ENCODE peak calls at places on chromosomes 4 and X, in seven cellular contexts. R is AG09309; F is NCI-H187; M is mucosa of descending colon; N is NCI-H2029; P is NCI-H1436; Y is Jurkat, Clone E6-1. J is an unnamed sample.

GRCh38 chr4:81454498-81454897 is 17.2 kb downstream of the RASGEF1B start:
- DNase-seq in R (no peak), F (no peak), M (no peak), N (no peak), P (no peak), Y (no peak), J (no peak)

GRCh38 chr4:127631420-127631819 is 1.3 kb upstream of the INTU start:
- DNase-seq in R (no peak), F (no peak), M (no peak), N (no peak), P (no peak), Y (no peak), J (no peak)

GRCh38 chrX:153928846-153929245 is 2.8 kb upstream of the ARHGAP4 start:
- DNase-seq in R (no peak), F (no peak), M (peak; percentile 51), N (no peak), P (no peak), Y (no peak), J (no peak)

GRCh38 chr4:7024336-7024890 is 18.8 kb upstream of the TADA2B start:
- DNase-seq in R (no peak), F (no peak), M (no peak), N (no peak), P (no peak), Y (no peak), J (no peak)

GRCh38 chr4:40573593-40574311 is 55.9 kb downstream of the RBM47 start:
- DNase-seq in R (no peak), F (no peak), M (no peak), N (no peak), P (no peak), Y (no peak), J (peak; percentile 45)

GRCh38 chr4:139563515-139563914 is 7.5 kb upstream of the SETD7 start:
- DNase-seq in R (no peak), F (no peak), M (no peak), N (no peak), P (no peak), Y (no peak), J (no peak)

GRCh38 chr4:111556861-111557260 is 588.4 kb upstream of the FAM241A start:
- DNase-seq in R (no peak), F (no peak), M (no peak), N (no peak), P (no peak), Y (no peak), J (no peak)

GRCh38 chrX:119654112-119654531 is 38.8 kb downstream of the SEPTIN6 start:
- DNase-seq in R (no peak), F (no peak), M (no peak), N (no peak), P (no peak), Y (no peak), J (no peak)

GRCh38 chr4:44447563-44448504 is 775 bp downstream of the KCTD8 start:
- DNase-seq in R (no peak), F (no peak), M (peak; percentile 47), N (no peak), P (no peak), Y (no peak), J (no peak)

GRCh38 chr4:85720736-85721135 is 245.8 kb downstream of the ARHGAP24 start:
- DNase-seq in R (no peak), F (no peak), M (no peak), N (no peak), P (no peak), Y (no peak), J (no peak)

GRCh38 chr4:42339935-42340406 is 57.3 kb upstream of the SHISA3 start:
- DNase-seq in R (no peak), F (no peak), M (no peak), N (no peak), P (no peak), Y (no peak), J (no peak)

GRCh38 chr4:38330321-38330720 is 333.7 kb upstream of the KLF3 start:
- DNase-seq in R (no peak), F (no peak), M (no peak), N (no peak), P (no peak), Y (no peak), J (no peak)

GRCh38 chrX:118536687-118537461 is 41.3 kb downstream of the DOCK11 start:
- DNase-seq in R (no peak), F (no peak), M (no peak), N (no peak), P (no peak), Y (peak; percentile 38), J (peak; percentile 33)

GRCh38 chr4:114811564-114812360 is 213.2 kb downstream of the UGT8 start:
- DNase-seq in R (no peak), F (no peak), M (no peak), N (no peak), P (no peak), Y (no peak), J (no peak)

GRCh38 chrX:139475432-139475831 is 55.1 kb upstream of the F9 start:
- DNase-seq in R (no peak), F (no peak), M (no peak), N (no peak), P (no peak), Y (no peak), J (no peak)

GRCh38 chr4:40990202-40990898 is 224.0 kb downstream of the APBB2 start:
- DNase-seq in R (peak; percentile 94), F (no peak), M (no peak), N (no peak), P (no peak), Y (no peak), J (peak; percentile 53)

GRCh38 chrX:69158166-69159040 is 6.8 kb downstream of the PJA1 start:
- DNase-seq in R (no peak), F (no peak), M (no peak), N (peak; percentile 42), P (peak; percentile 69), Y (peak; percentile 27), J (no peak)

J was measured in GM12878.